ENCODE peak calls at places on chromosomes 1 and 21, in five cellular contexts. Q is dorsolateral prefrontal cortex, W is AML-193, U is HuH-7, J is T1000. M is an unnamed sample.

GRCh38 chr1:54353959-54354358 is 52.2 kb downstream of the SSBP3 start:
- DNase-seq in Q (no peak), W (no peak), U (no peak), J (no peak), M (no peak)

GRCh38 chr1:25198731-25199231 is 33.5 kb downstream of the SYF2 start:
- DNase-seq in Q (peak; percentile 45), W (no peak), U (no peak), J (no peak), M (no peak)

GRCh38 chr21:42063206-42063577 is 7.9 kb upstream of the UMODL1 start:
- DNase-seq in Q (no peak), W (no peak), U (no peak), J (no peak), M (no peak)

GRCh38 chr1:104953555-104953954 is 1203.9 kb downstream of the AMY1C start:
- DNase-seq in Q (no peak), W (no peak), U (no peak), J (no peak), M (no peak)

GRCh38 chr1:34918609-34919561 is 10.6 kb downstream of the DLGAP3 start:
- DNase-seq in Q (peak; percentile 76), W (no peak), U (no peak), J (no peak), M (no peak)

GRCh38 chr1:100412980-100413379 is 60.7 kb downstream of the CDC14A start:
- DNase-seq in Q (no peak), W (no peak), U (no peak), J (no peak), M (no peak)

GRCh38 chr1:8731162-8731561 is 86.3 kb downstream of the RERE start:
- DNase-seq in Q (no peak), W (no peak), U (no peak), J (no peak), M (no peak)

GRCh38 chr1:9182784-9183257 is 51.8 kb upstream of the H6PD start:
- DNase-seq in Q (no peak), W (no peak), U (no peak), J (no peak), M (no peak)

GRCh38 chr1:110787328-110788071 is 85.4 kb upstream of the CD53 start:
- DNase-seq in Q (no peak), W (no peak), U (no peak), J (no peak), M (no peak)

GRCh38 chr1:156413310-156414246 is 44.6 kb downstream of the RHBG start:
- DNase-seq in Q (peak; percentile 91), W (no peak), U (no peak), J (no peak), M (no peak)

GRCh38 chr1:89941110-89941770 is 53.7 kb upstream of the ZNF326 start:
- DNase-seq in Q (no peak), W (peak; percentile 30), U (no peak), J (no peak), M (no peak)

GRCh38 chr1:204420039-204421004 is 8.7 kb upstream of the PPP1R15B start:
- DNase-seq in Q (no peak), W (no peak), U (no peak), J (no peak), M (no peak)

GRCh38 chr21:33973268-33973667 is 57.7 kb upstream of the ATP5PO start:
- DNase-seq in Q (no peak), W (no peak), U (no peak), J (no peak), M (no peak)

GRCh38 chr1:180252638-180253536 is 22.8 kb downstream of the LHX4 start:
- DNase-seq in Q (no peak), W (peak; percentile 76), U (peak; percentile 81), J (peak; percentile 49), M (no peak)

GRCh38 chr1:174039069-174039468 is 16.9 kb upstream of the RC3H1 start:
- DNase-seq in Q (no peak), W (no peak), U (no peak), J (no peak), M (no peak)

GRCh38 chr1:25012966-25013962 is 83.2 kb upstream of the RUNX3 start:
- DNase-seq in Q (no peak), W (no peak), U (no peak), J (no peak), M (no peak)

GRCh38 chr1:187032316-187032981 is 203.7 kb downstream of the PLA2G4A start:
- DNase-seq in Q (no peak), W (no peak), U (no peak), J (no peak), M (no peak)

GRCh38 chr1:204448321-204448964 is 36.8 kb upstream of the PPP1R15B start:
- DNase-seq in Q (no peak), W (no peak), U (no peak), J (no peak), M (no peak)

GRCh38 chr21:31185663-31186062 is 147.4 kb upstream of the KRTAP19-8 start:
- DNase-seq in Q (no peak), W (no peak), U (no peak), J (no peak), M (no peak)

GRCh38 chr1:168964478-168964877 is 142.0 kb upstream of the ATP1B1 start:
- DNase-seq in Q (no peak), W (no peak), U (no peak), J (no peak), M (no peak)

GRCh38 chr1:220235462-220235861 is 36.8 kb downstream of the RAB3GAP2 start:
- DNase-seq in Q (no peak), W (no peak), U (no peak), J (no peak), M (no peak)

GRCh38 chr1:69976896-69977295 is 228.5 kb downstream of the LRRC40 start:
- DNase-seq in Q (peak; percentile 44), W (no peak), U (no peak), J (no peak), M (no peak)

GRCh38 chr1:18599096-18599495 is 31.6 kb upstream of the PAX7 start:
- DNase-seq in Q (no peak), W (no peak), U (no peak), J (no peak), M (no peak)

GRCh38 chr1:76075188-76075489 is 593 bp downstream of the ST6GALNAC3 start:
- DNase-seq in Q (no peak), W (no peak), U (no peak), J (no peak), M (no peak)

GRCh38 chr1:226763741-226764264 is 24.7 kb upstream of the ITPKB start:
- DNase-seq in Q (no peak), W (no peak), U (no peak), J (no peak), M (peak; percentile 61)

GRCh38 chr1:152191711-152192110 is 32.3 kb downstream of the HRNR start:
- DNase-seq in Q (no peak), W (no peak), U (no peak), J (no peak), M (no peak)